ENCODE peak calls at places on chromosomes 2 and 18, in six cellular contexts. F, C, Q, L, N and W are unnamed samples.
A peak's percentile ranks its signal among the peaks of the same experiment; 100 is the strongest.

GRCh38 chr2:39521876-39522517 is 84.9 kb upstream of the MAP4K3 start:
- DNase-seq in L (no peak), F (no peak), C (no peak), Q (no peak), N (no peak), W (no peak)

GRCh38 chr18:46883180-46883579 is 34.1 kb downstream of the PIAS2 start:
- DNase-seq in L (no peak), C (no peak), Q (no peak), F (no peak), N (no peak), W (no peak)

GRCh38 chr2:55837073-55837472 is 86.5 kb downstream of the EFEMP1 start:
- DNase-seq in F (no peak), Q (no peak), L (no peak), C (no peak), N (no peak), W (no peak)

GRCh38 chr2:215624423-215624829 is 188.6 kb upstream of the FN1 start:
- DNase-seq in L (no peak), N (peak; percentile 62), F (peak; percentile 83), C (no peak), Q (no peak), W (no peak)

GRCh38 chr2:20585710-20586378 is 65.1 kb downstream of the HS1BP3 start:
- DNase-seq in L (no peak), N (no peak), F (peak; percentile 63), Q (no peak), C (no peak), W (no peak)

GRCh38 chr18:23503967-23504352 is 649 bp downstream of the RMC1 start:
- DNase-seq in N (peak; percentile 40), L (no peak), Q (no peak), F (no peak), C (no peak), W (no peak)

GRCh38 chr2:223797073-223797472 is 40.3 kb downstream of the AP1S3 start:
- DNase-seq in N (no peak), Q (peak; percentile 77), C (no peak), L (no peak), F (no peak), W (peak; percentile 89)

GRCh38 chr2:194867328-194867727 is 789.7 kb upstream of the SLC39A10 start:
- DNase-seq in L (no peak), C (no peak), N (peak; percentile 57), F (no peak), Q (peak; percentile 3), W (peak; percentile 46)

GRCh38 chr18:78528437-78529228 is 451.0 kb upstream of the SALL3 start:
- DNase-seq in F (no peak), L (no peak), Q (no peak), N (no peak), C (no peak), W (no peak)

GRCh38 chr2:215190588-215190987 is 52.2 kb upstream of the ABCA12 start:
- DNase-seq in F (no peak), C (no peak), N (no peak), L (no peak), Q (no peak), W (no peak)

GRCh38 chr2:29273704-29274611 is 158.7 kb downstream of the CLIP4 start:
- DNase-seq in L (no peak), Q (no peak), C (no peak), F (peak; percentile 48), N (peak; percentile 31), W (no peak)

GRCh38 chr2:127537142-127537541 is 1.7 kb downstream of the MYO7B start:
- DNase-seq in L (no peak), F (no peak), Q (no peak), C (no peak), N (no peak), W (no peak)

GRCh38 chr2:109446531-109447131 is 167.1 kb downstream of the SEPTIN10 start:
- DNase-seq in Q (no peak), C (no peak), F (peak; percentile 62), L (no peak), N (peak; percentile 72), W (no peak)

GRCh38 chr2:45623120-45623519 is 12.1 kb upstream of the SRBD1 start:
- DNase-seq in F (no peak), N (no peak), L (no peak), C (no peak), Q (no peak), W (no peak)

GRCh38 chr18:70221156-70221910 is 15.8 kb upstream of the RTTN start:
- DNase-seq in N (no peak), L (no peak), Q (no peak), F (no peak), C (peak; percentile 19), W (no peak)

GRCh38 chr18:31102020-31102684 is at the start of gene DSC2:
- DNase-seq in F (no peak), N (no peak), Q (peak; percentile 69), L (no peak), C (no peak), W (peak; percentile 40)